ENCODE peak calls at places on chromosome 12, in four cellular contexts. M, B, K and U are unnamed samples.
A peak's percentile ranks its signal among the peaks of the same experiment; 100 is the strongest.

GRCh38 chr12:115199831-115200230 is 515.9 kb upstream of the TBX3 start:
- DNase-seq in M (no peak), K (no peak), B (no peak), U (no peak)

GRCh38 chr12:95217377-95218163 is at the start of the genes FGD6 and VEZT:
- DNase-seq in M (peak; percentile 99), K (peak; percentile 99), B (peak; percentile 98), U (peak; percentile 99)

GRCh38 chr12:89469361-89469760 is 55.2 kb downstream of the GALNT4 start:
- DNase-seq in B (no peak), K (no peak), M (no peak), U (no peak)

GRCh38 chr12:95102916-95103671 is 29.7 kb upstream of the NR2C1 start:
- DNase-seq in M (no peak), K (no peak), B (peak; percentile 98), U (no peak)

GRCh38 chr12:14239350-14239934 is 126.0 kb upstream of the ATF7IP start:
- DNase-seq in B (peak; percentile 93), K (no peak), M (peak; percentile 24), U (no peak)

GRCh38 chr12:70556179-70556869 is 80.9 kb downstream of the PTPRB start:
- DNase-seq in M (no peak), B (no peak), K (no peak), U (no peak)

GRCh38 chr12:107760207-107760816 is 625 bp downstream of the PRDM4 start:
- DNase-seq in B (no peak), M (peak; percentile 19), K (peak; percentile 55), U (peak; percentile 78)

GRCh38 chr12:14884458-14884878 is 1.2 kb downstream of the MGP start:
- DNase-seq in B (peak; percentile 57), K (peak; percentile 91), M (peak; percentile 89), U (peak; percentile 88)

GRCh38 chr12:3218150-3218845 is 141.1 kb downstream of the TSPAN9 start:
- DNase-seq in K (peak; percentile 90), M (peak; percentile 93), B (no peak), U (peak; percentile 89)

GRCh38 chr12:48813464-48814312 is 4.6 kb upstream of the CACNB3 start:
- DNase-seq in K (peak; percentile 57), M (peak; percentile 68), B (no peak), U (no peak)

GRCh38 chr12:116735084-116735483 is 2.8 kb downstream of the SPRING1 start:
- DNase-seq in K (no peak), B (no peak), M (no peak), U (no peak)

GRCh38 chr12:52203126-52203921 is 11.5 kb upstream of the KRT80 start:
- DNase-seq in M (peak; percentile 69), K (peak; percentile 88), B (peak; percentile 77), U (peak; percentile 89)

GRCh38 chr12:106831699-106832098 is 57.2 kb downstream of the RIC8B start:
- DNase-seq in B (no peak), M (no peak), K (no peak), U (no peak)

GRCh38 chr12:52760623-52761022 is 16.5 kb downstream of the KRT76 start:
- DNase-seq in B (no peak), K (no peak), M (no peak), U (no peak)

GRCh38 chr12:75665216-75665615 is 153.8 kb upstream of the KRR1 start:
- DNase-seq in M (no peak), K (no peak), B (no peak), U (no peak)

GRCh38 chr12:120069278-120069677 is 47.3 kb downstream of the RAB35 start:
- DNase-seq in M (no peak), K (no peak), B (no peak), U (no peak)

GRCh38 chr12:14216405-14217294 is 148.8 kb upstream of the ATF7IP start:
- DNase-seq in B (no peak), M (no peak), K (no peak), U (no peak)

GRCh38 chr12:15846887-15847286 is 35.3 kb upstream of the STRAP start:
- DNase-seq in K (no peak), M (peak; percentile 39), B (no peak), U (no peak)

GRCh38 chr12:124919646-124920352 is 5.3 kb upstream of the UBC start:
- DNase-seq in K (peak; percentile 42), B (peak; percentile 85), M (no peak), U (no peak)

GRCh38 chr12:93102744-93103143 is 173.6 kb upstream of the EEA1 start:
- DNase-seq in M (no peak), K (no peak), B (no peak), U (no peak)

GRCh38 chr12:67436230-67436629 is 167.1 kb downstream of the CAND1 start:
- DNase-seq in M (no peak), B (no peak), K (no peak), U (no peak)

GRCh38 chr12:124720687-124721500 is 142.8 kb downstream of the SCARB1 start:
- DNase-seq in K (no peak), B (no peak), M (peak; percentile 84), U (peak; percentile 86)

GRCh38 chr12:22231836-22232235 is 102.7 kb downstream of the ST8SIA1 start:
- DNase-seq in B (no peak), M (no peak), K (no peak), U (no peak)

GRCh38 chr12:95601091-95601490 is 49.8 kb upstream of the USP44 start:
- DNase-seq in M (no peak), B (no peak), K (no peak), U (no peak)

GRCh38 chr12:105761075-105761474 is 377.7 kb downstream of the NUAK1 start:
- DNase-seq in B (no peak), K (no peak), M (no peak), U (no peak)

GRCh38 chr12:124415064-124415463 is 120.2 kb downstream of the RFLNA start:
- DNase-seq in B (no peak), K (no peak), M (no peak), U (no peak)

GRCh38 chr12:32181498-32182175 is 75.0 kb downstream of the BICD1 start:
- DNase-seq in M (no peak), B (no peak), K (no peak), U (no peak)

GRCh38 chr12:116915326-116915725 is 4.6 kb downstream of the FBXW8 start:
- DNase-seq in B (no peak), M (no peak), K (no peak), U (no peak)

GRCh38 chr12:13154027-13154538 is 42.4 kb upstream of the EMP1 start:
- DNase-seq in K (no peak), B (peak; percentile 64), M (no peak), U (no peak)

DNA sequence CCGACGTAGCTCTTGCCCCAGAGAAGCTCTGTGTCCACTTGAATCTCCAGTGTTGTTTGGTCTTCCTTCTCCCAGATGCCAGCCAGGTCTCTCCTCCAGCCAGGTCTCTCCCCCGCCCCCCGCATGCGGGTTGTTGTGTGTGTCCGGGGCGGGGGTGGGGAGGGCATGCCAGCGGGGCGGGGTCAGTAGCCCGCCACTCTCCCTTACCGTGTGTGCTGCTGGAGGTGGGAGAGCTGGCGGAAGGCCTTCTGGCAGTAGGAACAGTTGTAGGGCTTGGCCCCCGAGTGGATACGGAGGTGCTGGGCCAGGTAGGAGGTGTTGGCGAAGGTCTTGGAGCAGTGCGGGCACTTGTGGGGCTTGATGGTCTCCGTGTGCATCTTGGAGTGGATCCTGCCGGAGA is 9.2 kb upstream of the ING4 start:
- DNase-seq in K (no peak), M (no peak), B (no peak), U (no peak)
- H3K36me3 ChIP-seq in K (peaks cover 30% of the 10 kb centered on the region), M (no peaks in the 10 kb centered on the region), B (peaks cover 80% of the 10 kb centered on the region), U (peaks cover 44% of the 10 kb centered on the region)

DNA sequence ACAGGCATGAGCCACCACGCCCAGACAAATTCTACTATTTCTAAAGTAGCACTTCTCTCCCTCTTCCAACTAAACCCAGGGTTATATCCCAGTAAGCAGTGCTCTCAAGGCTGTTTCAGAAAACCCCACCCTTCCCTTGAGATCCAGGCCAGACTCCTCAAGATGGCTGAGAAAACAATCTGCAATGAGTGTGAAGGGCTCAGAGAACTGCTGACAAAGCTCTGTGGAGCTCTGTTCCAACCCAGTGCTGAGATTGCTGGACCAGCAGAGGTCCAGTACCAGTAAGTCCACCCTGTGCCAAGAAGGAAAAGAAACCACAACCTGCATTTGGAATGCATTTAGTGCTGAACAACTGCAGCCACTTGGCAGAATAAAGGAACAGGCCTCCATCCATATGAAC is 3.7 kb upstream of the IFFO1 start:
- DNase-seq in K (no peak), M (no peak), B (no peak), U (peak; percentile 0)
- H3K36me3 ChIP-seq in K (peaks cover 4% of the 10 kb centered on the region), M (no peaks in the 10 kb centered on the region), B (peaks cover 58% of the 10 kb centered on the region), U (peaks cover 49% of the 10 kb centered on the region)

DNA sequence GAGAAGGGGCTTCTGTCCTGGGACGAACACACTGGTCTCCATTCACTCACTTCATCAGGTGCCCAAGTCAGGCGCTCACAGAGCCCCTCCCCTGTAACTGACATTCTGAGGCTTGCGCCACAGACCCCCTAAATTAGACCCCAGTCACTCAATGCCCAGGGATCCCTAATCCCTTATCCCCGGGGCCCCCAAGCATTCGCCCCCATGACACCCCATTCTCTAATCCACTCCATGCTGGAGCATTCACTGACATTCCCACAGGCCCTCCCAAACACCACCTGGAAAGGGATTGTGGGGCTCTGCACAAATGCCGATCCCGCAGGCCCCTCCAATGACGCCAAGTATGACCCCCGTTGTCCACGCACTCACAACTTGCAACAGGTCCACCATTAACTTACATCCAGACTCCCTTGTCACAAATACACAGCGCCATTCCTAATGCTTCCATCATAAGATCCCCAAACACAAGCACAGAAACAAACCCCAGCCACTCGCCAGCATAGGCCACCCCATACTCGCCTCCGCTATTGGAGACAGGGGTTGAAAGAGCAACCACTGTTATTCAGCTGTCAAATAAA is 1.5 kb downstream of the ZNF605 start:
- DNase-seq in M (no peak), B (no peak), K (no peak), U (no peak)
- H3K36me3 ChIP-seq in M (no peaks in the 10 kb centered on the region), B (peaks cover under 1% of the 10 kb centered on the region), K (peaks cover 7% of the 10 kb centered on the region), U (peaks cover 2% of the 10 kb centered on the region)

DNA sequence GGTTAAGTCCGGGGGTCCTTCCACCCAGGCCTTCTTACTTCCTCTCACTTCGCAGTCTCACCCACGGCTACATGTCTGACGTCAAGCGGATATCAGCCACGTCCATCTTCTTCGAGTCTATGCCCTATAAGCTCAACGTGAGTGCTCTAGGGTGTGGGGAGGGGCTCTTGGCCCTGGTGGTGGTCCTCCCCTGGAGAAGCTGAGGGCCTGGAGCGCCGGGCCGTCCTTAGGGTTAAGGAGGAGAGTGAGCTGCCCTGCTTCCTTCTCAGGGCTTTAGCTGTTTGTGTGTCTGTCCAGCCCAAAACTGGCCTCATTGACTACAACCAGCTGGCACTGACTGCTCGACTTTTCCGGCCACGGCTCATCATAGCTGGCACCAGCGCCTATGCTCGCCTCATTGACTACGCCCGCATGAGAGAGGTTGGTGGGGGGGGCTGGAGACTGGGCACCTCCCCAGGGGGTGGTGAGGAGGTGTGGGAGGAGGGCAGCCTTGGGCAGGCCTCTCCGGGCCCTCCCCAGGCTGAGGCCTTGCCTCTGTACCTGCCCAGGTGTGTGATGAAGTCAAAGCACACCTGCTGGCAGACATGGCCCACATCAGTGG is 2.7 kb downstream of the SHMT2 start:
- DNase-seq in K (peak; percentile 64), B (no peak), M (no peak), U (peak; percentile 49)
- H3K36me3 ChIP-seq in K (peaks cover 9% of the 10 kb centered on the region), B (peaks cover 38% of the 10 kb centered on the region), M (no peaks in the 10 kb centered on the region), U (peaks cover 26% of the 10 kb centered on the region)

DNA sequence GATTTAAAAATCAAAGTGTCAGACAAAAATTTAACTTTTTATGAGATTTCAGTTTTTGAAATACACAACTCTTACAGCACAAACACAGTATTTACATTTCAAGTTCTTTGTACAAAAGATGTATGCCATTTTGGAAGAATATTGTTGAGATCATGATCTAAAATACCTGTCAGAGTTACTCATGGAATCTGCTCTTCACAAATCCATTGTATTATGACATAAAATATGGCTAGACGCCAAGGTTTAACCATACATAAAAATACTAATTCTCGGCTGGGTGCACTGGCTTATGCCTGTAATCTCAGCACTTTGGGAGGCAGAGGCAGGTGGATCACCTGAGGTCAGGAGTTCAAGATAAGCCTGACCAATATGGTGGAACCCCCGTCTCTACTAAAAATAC is 6.2 kb upstream of the SYCP3 start:
- DNase-seq in M (no peak), K (no peak), B (no peak), U (no peak)
- H3K36me3 ChIP-seq in M (no peaks in the 10 kb centered on the region), K (peaks cover 3% of the 10 kb centered on the region), B (no peaks in the 10 kb centered on the region), U (peaks cover 7% of the 10 kb centered on the region)